ENCODE peak calls at places on chromosomes 13 and 19, in four cellular contexts. K is dorsolateral prefrontal cortex; T is CD8-positive, alpha-beta T cell; V is OCI-LY7. H is an unnamed sample.

GRCh38 chr19:34503546-34504272 is 22.2 kb downstream of the WTIP start:
- DNase-seq in T (no peak), V (no peak), K (no peak), H (no peak)

GRCh38 chr13:95137096-95137495 is 164.2 kb downstream of the ABCC4 start:
- DNase-seq in T (no peak), V (no peak), K (no peak), H (peak; percentile 22)

GRCh38 chr19:31339405-31339804 is 9.8 kb downstream of the TSHZ3 start:
- DNase-seq in K (no peak), T (no peak), V (peak; percentile 37), H (no peak)

GRCh38 chr19:21398851-21399250 is 1.9 kb downstream of the ZNF493 start:
- DNase-seq in T (no peak), V (no peak), K (no peak), H (no peak)

GRCh38 chr13:33509642-33510229 is 224.2 kb upstream of the STARD13 start:
- DNase-seq in V (no peak), K (no peak), T (no peak), H (no peak)

GRCh38 chr13:30676672-30677071 is 58.7 kb upstream of the ALOX5AP start:
- DNase-seq in T (no peak), V (no peak), K (no peak), H (no peak)

GRCh38 chr13:43305416-43305815 is 282.0 kb downstream of the DNAJC15 start:
- DNase-seq in K (no peak), T (no peak), V (no peak), H (no peak)

GRCh38 chr13:43346427-43346826 is 323.0 kb downstream of the DNAJC15 start:
- DNase-seq in K (no peak), V (no peak), T (no peak), H (no peak)

GRCh38 chr13:82627183-82627582 is 1255.1 kb downstream of the SLITRK1 start:
- DNase-seq in V (no peak), K (no peak), T (no peak), H (no peak)

GRCh38 chr19:21586341-21587116 is 81.1 kb downstream of the ZNF429 start:
- DNase-seq in T (peak; percentile 37), K (no peak), V (no peak), H (no peak)

GRCh38 chr13:79667771-79668170 is 186.8 kb downstream of the NDFIP2 start:
- DNase-seq in V (no peak), K (no peak), T (no peak), H (no peak)

GRCh38 chr19:35549174-35549788 is 3.9 kb downstream of the TMEM147 start:
- DNase-seq in T (peak; percentile 61), K (no peak), V (peak; percentile 82), H (peak; percentile 46)

GRCh38 chr13:24224232-24224680 is 63.7 kb downstream of the SPATA13 start:
- DNase-seq in T (peak; percentile 22), K (no peak), V (no peak), H (no peak)

GRCh38 chr13:73715910-73716257 is 418.3 kb downstream of the KLF12 start:
- DNase-seq in T (no peak), V (no peak), K (no peak), H (no peak)

GRCh38 chr19:17209126-17210036 is 5.8 kb upstream of the USE1 start:
- DNase-seq in V (peak; percentile 93), K (no peak), T (peak; percentile 18), H (peak; percentile 78)

GRCh38 chr19:30174791-30175190 is 197.4 kb upstream of the ZNF536 start:
- DNase-seq in V (no peak), K (no peak), T (no peak), H (no peak)

GRCh38 chr19:35784401-35785086 is 9.2 kb downstream of the ARHGAP33 start:
- DNase-seq in T (no peak), V (no peak), K (no peak), H (no peak)

GRCh38 chr19:23283925-23284324 is 33.7 kb upstream of the ZNF724 start:
- DNase-seq in K (no peak), V (peak; percentile 82), T (peak; percentile 70), H (no peak)

DNA sequence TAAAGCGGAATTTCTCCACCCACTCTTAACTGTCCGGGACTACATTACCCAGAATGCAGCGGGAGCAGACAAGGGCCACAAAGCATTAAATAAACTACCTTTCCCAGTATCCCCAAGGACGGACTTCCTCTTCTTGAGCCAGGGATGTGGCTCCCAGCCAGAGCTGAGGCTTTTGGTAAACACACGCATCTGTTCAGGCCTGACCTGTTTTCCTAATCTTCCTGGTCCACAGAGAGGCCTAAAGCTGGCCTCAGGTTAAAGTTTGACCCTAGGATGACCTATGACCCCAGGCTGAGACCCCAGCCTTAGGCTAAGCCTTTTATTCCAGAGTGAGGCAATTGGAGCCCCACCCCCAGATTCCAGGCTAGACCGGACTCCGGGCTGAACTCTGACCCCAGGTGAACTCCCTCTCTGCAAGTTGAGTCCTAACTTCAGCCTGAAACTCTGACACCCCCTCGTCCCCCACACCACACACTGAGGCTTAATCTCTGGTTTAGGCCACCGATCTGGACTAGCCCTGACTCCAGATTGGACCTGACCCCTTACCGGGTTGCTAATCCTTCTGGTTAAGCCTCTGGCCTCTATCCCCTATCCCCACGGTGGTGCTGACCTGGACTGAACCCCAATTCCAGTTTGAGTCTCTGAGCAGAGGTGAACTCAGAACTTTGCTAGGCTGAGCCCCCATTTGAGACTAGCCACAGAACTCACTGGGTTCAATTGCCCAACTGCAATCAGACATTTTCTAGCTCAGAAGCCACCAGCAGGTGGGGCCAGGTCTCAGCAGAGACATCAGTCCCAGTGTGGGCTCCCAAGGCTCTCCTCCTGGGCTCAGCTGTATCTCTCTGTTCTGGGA is 719 bp upstream of the GPR108 start:
- DNase-seq in T (peak; percentile 78), K (peak; percentile 95), V (peak; percentile 95), H (peak; percentile 73)
- H3K4me3 ChIP-seq in T (peak overlapping the region; percentile 53), K (peak overlapping the region; percentile 73), V (peak overlapping the region; percentile 58), H (peak overlapping the region; percentile 58)

GRCh38 chr13:97366172-97366688 is 67.7 kb upstream of the RAP2A start:
- DNase-seq in K (no peak), V (no peak), T (no peak), H (no peak)
- TF ChIP-seq CTCF in K (no peak), V (no peak), T (no peak), H (no peak)

GRCh38 chr19:32673573-32673972 is 1.4 kb downstream of the ANKRD27 start:
- DNase-seq in K (peak; percentile 35), V (no peak), T (no peak), H (no peak)
- H3K4me3 ChIP-seq in K (peak overlapping the region; percentile 97), V (peak overlapping the region; percentile 99), T (no peak overlapping the region), H (peak overlapping the region; percentile 95)

DNA sequence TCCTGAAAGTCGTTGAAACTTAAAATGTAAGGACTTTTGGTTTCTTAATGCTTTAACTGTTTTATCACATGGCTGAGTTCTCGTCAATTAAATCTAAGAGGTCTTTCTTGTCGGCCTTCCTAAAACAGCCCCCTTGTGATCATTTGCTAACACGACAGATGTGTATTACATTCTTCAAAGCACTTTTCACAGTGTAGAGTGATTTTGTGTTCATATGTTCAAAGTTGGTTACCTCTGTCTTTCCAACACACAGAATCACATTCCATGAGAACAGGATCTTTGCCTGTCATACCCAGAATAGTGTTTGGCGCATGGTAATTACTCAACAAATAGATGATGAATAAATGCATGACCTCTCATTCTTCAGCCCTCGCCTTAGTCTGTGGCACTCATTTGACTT is 1.1 kb downstream of the GTF2F2 start:
- DNase-seq in V (peak; percentile 56), K (no peak), T (no peak), H (peak; percentile 15)
- TF ChIP-seq CTCF in V (peak; percentile 62), K (no peak), T (no peak), H (no peak)

DNA sequence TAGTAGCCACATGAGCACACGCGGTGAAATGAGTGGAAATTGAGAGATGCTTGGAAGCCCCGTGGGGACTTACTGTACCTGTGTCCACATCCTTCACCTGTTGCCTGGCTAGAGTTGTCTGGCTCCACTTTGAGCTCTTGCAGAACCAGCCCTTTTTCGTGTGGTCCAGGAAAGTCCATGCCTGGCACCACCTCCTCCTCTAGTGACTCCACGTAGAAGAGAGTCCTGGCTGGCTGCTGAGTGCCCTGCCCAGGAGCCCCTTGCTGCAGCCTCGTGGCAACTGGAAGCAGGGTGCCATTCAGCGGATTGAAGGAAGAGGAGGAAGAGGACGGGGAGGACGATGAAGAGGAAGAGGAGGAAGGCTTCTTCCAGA is 515 bp upstream of the ATXN8OS start:
- DNase-seq in K (no peak), T (no peak), V (no peak), H (no peak)
- H3K4me3 ChIP-seq in K (peak overlapping the region; percentile 52), T (no peak overlapping the region), V (no peak overlapping the region), H (no peak overlapping the region)

DNA sequence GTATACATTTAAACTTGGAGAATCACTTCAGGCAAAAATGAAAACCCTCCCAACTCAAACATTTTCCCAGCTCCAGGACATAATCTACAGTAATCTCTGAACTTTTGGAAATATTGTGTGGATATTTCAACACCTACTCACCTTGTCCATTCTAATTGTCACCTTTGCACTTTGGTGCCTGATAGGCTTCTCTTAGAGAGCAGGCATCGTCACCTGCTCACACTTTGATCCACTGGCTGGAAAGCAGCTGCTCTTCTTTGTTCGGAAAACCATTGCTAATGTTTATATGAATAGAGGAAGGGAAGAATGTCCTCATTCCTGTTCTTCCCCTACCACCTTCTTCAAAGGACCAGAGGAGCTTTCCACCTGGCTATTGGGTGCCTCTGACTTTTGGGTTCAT is 411.2 kb downstream of the FGF9 start:
- DNase-seq in K (no peak), V (no peak), T (no peak), H (no peak)
- TF ChIP-seq CTCF in K (no peak), V (no peak), T (no peak), H (no peak)

GRCh38 chr19:2652504-2653099 is 49.9 kb downstream of the GNG7 start:
- DNase-seq in K (no peak), T (no peak), V (no peak), H (no peak)

GRCh38 chr19:2653717-2654584 is 48.5 kb downstream of the GNG7 start:
- DNase-seq in T (no peak), V (no peak), K (no peak), H (no peak)

GRCh38 chr19:2656533-2656932 is 46.0 kb downstream of the GNG7 start:
- DNase-seq in T (no peak), K (no peak), V (no peak), H (no peak)

GRCh38 chr19:2650515-2650914 is 52.0 kb downstream of the GNG7 start:
- DNase-seq in T (no peak), K (peak; percentile 66), V (no peak), H (no peak)

DNA sequence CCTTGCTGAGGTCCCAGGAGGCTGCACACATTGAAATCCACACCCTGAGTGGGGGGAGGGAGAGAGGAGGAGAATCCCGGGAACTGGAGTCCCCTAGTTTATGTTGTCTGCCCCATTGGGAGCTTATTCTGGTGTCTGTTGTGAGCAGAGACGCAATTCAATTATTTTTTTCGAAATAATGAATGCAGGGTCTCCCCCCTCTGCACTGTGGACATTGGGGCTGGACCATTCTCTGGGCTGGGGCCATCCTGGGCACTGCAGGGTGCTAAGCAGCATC is 48.0 kb downstream of the GNG7 start:
- DNase-seq in K (no peak), T (no peak), V (no peak), H (no peak)
- H3K4me3 ChIP-seq in K (peak overlapping the region; percentile 39), T (no peak overlapping the region), V (no peak overlapping the region), H (no peak overlapping the region)

GRCh38 chr13:107753748-107754147 is 461.6 kb downstream of the LIG4 start:
- DNase-seq in K (no peak), T (no peak), V (no peak), H (no peak)
- TF ChIP-seq CTCF in K (no peak), T (no peak), V (no peak), H (no peak)

GRCh38 chr13:23147264-23147663 is 33.5 kb upstream of the SGCG start:
- DNase-seq in K (no peak), T (no peak), V (no peak), H (no peak)
- H3K4me3 ChIP-seq in K (no peak overlapping the region), T (no peak overlapping the region), V (no peak overlapping the region), H (no peak overlapping the region)

GRCh38 chr19:40165362-40165937 is 25.8 kb upstream of the MAP3K10 start:
- DNase-seq in T (peak; percentile 69), V (peak; percentile 65), K (no peak), H (peak; percentile 70)
- TF ChIP-seq CTCF in T (peak; percentile 74), V (peak; percentile 85), K (peak; percentile 47), H (peak; percentile 94)